ENCODE peak calls at places on chromosome 9, in nine cellular contexts. One of them, this sample, is unnamed.

GRCh38 chr9:134547161-134548100 is 94.2 kb upstream of the COL5A1 start:
- DNase-seq in adrenal gland: no peak
- DNase-seq in transverse colon: no peak
- DNase-seq in erythroblast: no peak
- DNase-seq in GM12892: peak; percentile 13
- DNase-seq in sigmoid colon: peak; percentile 55
- DNase-seq in upper lobe of left lung: no peak
- DNase-seq in H1: no peak
- DNase-seq in IMR-90: no peak
- DNase-seq in this sample: no peak

GRCh38 chr9:103243553-103243952 is 248.4 kb downstream of the CYLC2 start:
- DNase-seq in H1: no peak
- DNase-seq in adrenal gland: no peak
- DNase-seq in GM12892: no peak
- DNase-seq in sigmoid colon: no peak
- DNase-seq in transverse colon: no peak
- DNase-seq in erythroblast: no peak
- DNase-seq in upper lobe of left lung: no peak
- DNase-seq in IMR-90: no peak
- DNase-seq in this sample: no peak

GRCh38 chr9:112061152-112061740 is 113.9 kb downstream of the SUSD1 start:
- DNase-seq in adrenal gland: peak; percentile 63
- DNase-seq in sigmoid colon: peak; percentile 80
- DNase-seq in transverse colon: peak; percentile 59
- DNase-seq in erythroblast: peak; percentile 20
- DNase-seq in IMR-90: peak; percentile 99
- DNase-seq in GM12892: peak; percentile 40
- DNase-seq in upper lobe of left lung: no peak
- DNase-seq in H1: no peak
- DNase-seq in this sample: peak; percentile 61

GRCh38 chr9:104869801-104870200 is 58.2 kb downstream of the ABCA1 start:
- DNase-seq in erythroblast: no peak
- DNase-seq in sigmoid colon: no peak
- DNase-seq in H1: no peak
- DNase-seq in adrenal gland: no peak
- DNase-seq in transverse colon: no peak
- DNase-seq in IMR-90: peak; percentile 26
- DNase-seq in GM12892: no peak
- DNase-seq in upper lobe of left lung: no peak
- DNase-seq in this sample: no peak

GRCh38 chr9:131393622-131394463 is at the start of gene PRRC2B:
- DNase-seq in transverse colon: peak; percentile 89
- DNase-seq in IMR-90: peak; percentile 62
- DNase-seq in upper lobe of left lung: peak; percentile 98
- DNase-seq in adrenal gland: peak; percentile 87
- DNase-seq in H1: peak; percentile 87
- DNase-seq in GM12892: peak; percentile 91
- DNase-seq in erythroblast: peak; percentile 88
- DNase-seq in sigmoid colon: peak; percentile 93
- DNase-seq in this sample: no peak

GRCh38 chr9:100759166-100759565 is 181.3 kb downstream of the CAVIN4 start:
- DNase-seq in upper lobe of left lung: no peak
- DNase-seq in sigmoid colon: no peak
- DNase-seq in IMR-90: no peak
- DNase-seq in transverse colon: no peak
- DNase-seq in adrenal gland: no peak
- DNase-seq in H1: no peak
- DNase-seq in GM12892: no peak
- DNase-seq in erythroblast: no peak
- DNase-seq in this sample: no peak

GRCh38 chr9:14158911-14159310 is 155.0 kb downstream of the NFIB start:
- DNase-seq in adrenal gland: peak; percentile 30
- DNase-seq in H1: no peak
- DNase-seq in sigmoid colon: no peak
- DNase-seq in transverse colon: no peak
- DNase-seq in upper lobe of left lung: no peak
- DNase-seq in erythroblast: no peak
- DNase-seq in GM12892: no peak
- DNase-seq in IMR-90: peak; percentile 79
- DNase-seq in this sample: peak; percentile 6

GRCh38 chr9:77598510-77598909 is 49.6 kb downstream of the GNA14 start:
- DNase-seq in H1: no peak
- DNase-seq in upper lobe of left lung: no peak
- DNase-seq in transverse colon: no peak
- DNase-seq in adrenal gland: peak; percentile 44
- DNase-seq in erythroblast: no peak
- DNase-seq in GM12892: no peak
- DNase-seq in IMR-90: peak; percentile 37
- DNase-seq in sigmoid colon: no peak
- DNase-seq in this sample: no peak

GRCh38 chr9:94014066-94014654 is 59.0 kb upstream of the BARX1 start:
- DNase-seq in erythroblast: peak; percentile 14
- DNase-seq in transverse colon: no peak
- DNase-seq in H1: no peak
- DNase-seq in GM12892: no peak
- DNase-seq in upper lobe of left lung: no peak
- DNase-seq in IMR-90: peak; percentile 49
- DNase-seq in adrenal gland: peak; percentile 34
- DNase-seq in sigmoid colon: no peak
- DNase-seq in this sample: peak; percentile 53

GRCh38 chr9:94806307-94806893 is 79.9 kb downstream of the AOPEP start:
- DNase-seq in sigmoid colon: no peak
- DNase-seq in adrenal gland: no peak
- DNase-seq in upper lobe of left lung: no peak
- DNase-seq in H1: no peak
- DNase-seq in GM12892: no peak
- DNase-seq in transverse colon: no peak
- DNase-seq in IMR-90: no peak
- DNase-seq in erythroblast: no peak
- DNase-seq in this sample: no peak

GRCh38 chr9:883011-883410 is 41.5 kb downstream of the DMRT1 start:
- DNase-seq in upper lobe of left lung: no peak
- DNase-seq in sigmoid colon: no peak
- DNase-seq in erythroblast: no peak
- DNase-seq in transverse colon: no peak
- DNase-seq in adrenal gland: no peak
- DNase-seq in IMR-90: no peak
- DNase-seq in H1: no peak
- DNase-seq in GM12892: no peak
- DNase-seq in this sample: no peak

GRCh38 chr9:108543251-108543768 is 312.5 kb downstream of the ACTL7B start:
- DNase-seq in adrenal gland: no peak
- DNase-seq in IMR-90: peak; percentile 53
- DNase-seq in upper lobe of left lung: no peak
- DNase-seq in GM12892: no peak
- DNase-seq in sigmoid colon: no peak
- DNase-seq in H1: no peak
- DNase-seq in transverse colon: no peak
- DNase-seq in erythroblast: no peak
- DNase-seq in this sample: peak; percentile 90

DNA sequence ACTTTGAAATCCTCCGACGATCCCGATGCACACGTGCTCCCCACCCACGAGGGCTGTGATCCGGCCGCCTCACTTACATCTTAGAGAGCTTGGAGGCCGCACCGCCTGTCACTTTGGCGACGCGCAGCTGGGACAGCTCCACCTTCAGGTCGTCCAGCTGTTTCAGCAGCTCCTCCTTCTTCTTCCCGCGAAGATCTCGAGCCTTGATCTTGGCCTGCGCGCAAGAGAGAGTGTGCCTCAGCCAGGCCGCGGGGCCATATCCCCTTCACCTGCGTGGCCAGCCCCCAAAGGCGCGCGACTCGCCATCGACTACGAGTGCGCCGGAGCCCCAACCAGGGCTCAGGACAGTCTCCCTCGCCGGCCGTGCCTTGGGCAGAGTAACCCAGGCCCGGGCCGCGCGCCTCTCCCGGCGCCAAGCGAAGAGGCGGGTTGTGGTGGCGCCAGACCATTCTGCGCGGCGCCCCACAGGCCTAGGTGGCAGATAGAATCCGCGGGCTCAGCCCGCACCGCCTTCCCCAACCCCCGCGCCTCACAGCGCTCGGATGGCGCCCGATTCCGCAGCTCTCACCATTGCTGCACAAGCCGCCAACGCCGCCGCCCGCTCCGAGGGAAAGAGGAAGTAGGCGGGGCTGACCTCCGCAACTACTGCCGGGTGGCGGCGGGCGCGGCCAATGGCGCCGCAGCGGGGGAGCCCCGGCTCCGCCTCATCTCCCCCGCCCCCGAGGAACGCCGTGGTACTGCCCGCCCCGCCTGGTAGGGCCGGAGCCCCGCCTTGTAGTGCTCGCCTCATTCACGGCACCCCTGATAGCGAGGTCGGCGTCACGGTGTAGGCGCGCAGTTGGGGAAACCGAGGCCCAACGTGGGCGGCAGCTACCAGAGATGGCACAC is at the start of the genes ARPC5L and RPL35:
- DNase-seq in upper lobe of left lung: peak; percentile 99
- DNase-seq in adrenal gland: peak; percentile 95
- DNase-seq in IMR-90: peak; percentile 89
- DNase-seq in sigmoid colon: peak; percentile 97
- DNase-seq in H1: peak; percentile 94
- DNase-seq in transverse colon: peak; percentile 97
- DNase-seq in erythroblast: peak; percentile 97
- DNase-seq in GM12892: peak; percentile 98
- DNase-seq in this sample: peak; percentile 97
- TF ChIP-seq POLR2A in upper lobe of left lung: peak; percentile 80
- TF ChIP-seq POLR2A in adrenal gland: peak; percentile 81
- TF ChIP-seq POLR2A in IMR-90: peak; percentile 95
- TF ChIP-seq POLR2A in sigmoid colon: peak; percentile 90
- TF ChIP-seq POLR2A in H1: peak; percentile 97
- TF ChIP-seq POLR2A in transverse colon: peak; percentile 86
- TF ChIP-seq POLR2A in erythroblast: peak; percentile 91
- TF ChIP-seq POLR2A in GM12892: peak; percentile 97
- TF ChIP-seq POLR2A in this sample: peak; percentile 82

GRCh38 chr9:137110147-137110910 is 4.2 kb downstream of the DPP7 start:
- DNase-seq in IMR-90: no peak
- DNase-seq in H1: no peak
- DNase-seq in erythroblast: no peak
- DNase-seq in GM12892: no peak
- DNase-seq in sigmoid colon: peak; percentile 62
- DNase-seq in upper lobe of left lung: no peak
- DNase-seq in transverse colon: no peak
- DNase-seq in adrenal gland: no peak
- DNase-seq in this sample: no peak
- TF ChIP-seq POLR2A in IMR-90: no peak
- TF ChIP-seq POLR2A in H1: no peak
- TF ChIP-seq POLR2A in erythroblast: no peak
- TF ChIP-seq POLR2A in GM12892: no peak
- TF ChIP-seq POLR2A in sigmoid colon: no peak
- TF ChIP-seq POLR2A in upper lobe of left lung: no peak
- TF ChIP-seq POLR2A in transverse colon: no peak
- TF ChIP-seq POLR2A in adrenal gland: no peak
- TF ChIP-seq POLR2A in this sample: no peak

GRCh38 chr9:107489687-107490605 is at the start of gene KLF4:
- DNase-seq in upper lobe of left lung: peak; percentile 96
- DNase-seq in GM12892: peak; percentile 58
- DNase-seq in erythroblast: peak; percentile 87
- DNase-seq in IMR-90: peak; percentile 91
- DNase-seq in H1: peak; percentile 84
- DNase-seq in transverse colon: peak; percentile 94
- DNase-seq in adrenal gland: peak; percentile 95
- DNase-seq in sigmoid colon: peak; percentile 97
- DNase-seq in this sample: peak; percentile 98
- TF ChIP-seq POLR2A in upper lobe of left lung: peak; percentile 88
- TF ChIP-seq POLR2A in GM12892: no peak
- TF ChIP-seq POLR2A in erythroblast: no peak
- TF ChIP-seq POLR2A in IMR-90: peak; percentile 93
- TF ChIP-seq POLR2A in H1: no peak
- TF ChIP-seq POLR2A in transverse colon: peak; percentile 86
- TF ChIP-seq POLR2A in adrenal gland: peak; percentile 91
- TF ChIP-seq POLR2A in sigmoid colon: peak; percentile 58
- TF ChIP-seq POLR2A in this sample: peak; percentile 54

GRCh38 chr9:128457207-128457606 is 1.4 kb downstream of the ODF2 start:
- DNase-seq in upper lobe of left lung: peak; percentile 57
- DNase-seq in GM12892: no peak
- DNase-seq in H1: peak; percentile 66
- DNase-seq in adrenal gland: no peak
- DNase-seq in erythroblast: no peak
- DNase-seq in IMR-90: no peak
- DNase-seq in transverse colon: no peak
- DNase-seq in sigmoid colon: no peak
- DNase-seq in this sample: no peak

GRCh38 chr9:128456613-128457061 is 831 bp downstream of the ODF2 start:
- DNase-seq in sigmoid colon: peak; percentile 86
- DNase-seq in GM12892: peak; percentile 91
- DNase-seq in IMR-90: peak; percentile 58
- DNase-seq in upper lobe of left lung: peak; percentile 94
- DNase-seq in adrenal gland: peak; percentile 71
- DNase-seq in erythroblast: peak; percentile 82
- DNase-seq in transverse colon: peak; percentile 69
- DNase-seq in H1: peak; percentile 79
- DNase-seq in this sample: peak; percentile 97

GRCh38 chr9:128454991-128455390 is 815 bp upstream of the ODF2 start:
- DNase-seq in adrenal gland: peak; percentile 27
- DNase-seq in transverse colon: no peak
- DNase-seq in IMR-90: no peak
- DNase-seq in GM12892: no peak
- DNase-seq in H1: no peak
- DNase-seq in upper lobe of left lung: no peak
- DNase-seq in erythroblast: no peak
- DNase-seq in sigmoid colon: no peak
- DNase-seq in this sample: no peak

GRCh38 chr9:128459011-128459410 is 3.2 kb downstream of the ODF2 start:
- DNase-seq in adrenal gland: no peak
- DNase-seq in IMR-90: no peak
- DNase-seq in erythroblast: no peak
- DNase-seq in transverse colon: no peak
- DNase-seq in GM12892: no peak
- DNase-seq in sigmoid colon: no peak
- DNase-seq in H1: no peak
- DNase-seq in upper lobe of left lung: no peak
- DNase-seq in this sample: no peak

DNA sequence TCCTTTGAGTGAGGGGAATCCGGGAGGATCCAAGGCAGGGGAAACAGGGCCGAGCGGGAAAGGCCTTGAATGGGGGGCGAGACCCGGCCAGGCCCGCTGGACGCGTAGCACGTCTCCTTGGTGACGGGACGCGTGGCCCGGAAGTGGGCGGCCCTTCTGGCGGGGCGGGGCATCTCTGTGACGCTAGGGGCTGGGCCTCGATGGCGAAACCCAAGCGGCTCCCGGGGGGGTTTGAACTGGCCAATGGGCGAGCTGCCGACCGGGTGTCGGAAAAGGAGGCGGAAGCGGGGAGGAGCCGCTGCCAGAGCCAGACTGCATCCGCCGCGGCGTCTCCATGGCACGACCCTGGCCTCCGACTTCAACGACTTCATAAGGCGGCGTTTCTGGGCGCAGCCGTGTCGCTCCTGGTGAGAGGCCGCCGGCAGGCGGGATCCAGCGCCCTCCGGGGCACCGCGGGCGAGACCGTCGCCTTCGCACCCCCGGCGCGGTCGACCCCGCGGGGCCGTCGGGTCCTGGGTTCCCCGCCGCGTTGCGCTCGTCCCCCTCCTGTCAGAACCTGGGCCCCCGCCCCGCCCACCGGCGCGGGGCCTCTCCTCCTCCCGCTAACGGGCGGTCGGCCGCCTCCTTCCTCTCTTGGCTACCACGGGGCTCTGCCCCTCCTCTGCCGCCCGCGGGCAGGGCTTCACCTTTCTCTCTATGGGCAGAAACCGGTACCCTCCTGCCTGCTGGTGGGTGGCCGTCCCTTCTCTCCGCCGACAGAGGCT is at the start of gene ODF2:
- DNase-seq in H1: peak; percentile 99
- DNase-seq in upper lobe of left lung: peak; percentile 99
- DNase-seq in GM12892: peak; percentile 99
- DNase-seq in IMR-90: peak; percentile 92
- DNase-seq in transverse colon: peak; percentile 99
- DNase-seq in erythroblast: peak; percentile 97
- DNase-seq in adrenal gland: peak; percentile 98
- DNase-seq in sigmoid colon: peak; percentile 99
- DNase-seq in this sample: peak; percentile 99
- TF ChIP-seq POLR2A in H1: peak; percentile 57
- TF ChIP-seq POLR2A in upper lobe of left lung: no peak
- TF ChIP-seq POLR2A in GM12892: peak; percentile 85
- TF ChIP-seq POLR2A in IMR-90: peak; percentile 89
- TF ChIP-seq POLR2A in transverse colon: peak; percentile 55
- TF ChIP-seq POLR2A in erythroblast: peak; percentile 84
- TF ChIP-seq POLR2A in adrenal gland: peak; percentile 54
- TF ChIP-seq POLR2A in sigmoid colon: peak; percentile 16
- TF ChIP-seq POLR2A in this sample: peak; percentile 84

This sample was measured in H54.